ENCODE peak calls at places on chromosomes 11 and 22, in four cellular contexts. A, M, Y and I are unnamed samples.

GRCh38 chr22:46812786-46813185 is 50.3 kb downstream of the TBC1D22A start:
- DNase-seq in A (no peak), M (no peak), Y (no peak), I (no peak)

GRCh38 chr22:18023509-18024275 is 669 bp downstream of the MICAL3 start:
- DNase-seq in A (peak), M (peak), Y (peak), I (peak)

GRCh38 chr11:116534270-116534975 is 238.4 kb downstream of the BUD13 start:
- DNase-seq in A (no peak), M (no peak), Y (no peak), I (no peak)

GRCh38 chr11:72591785-72592490 is 82.3 kb downstream of the PDE2A start:
- DNase-seq in A (no peak), M (no peak), Y (no peak), I (no peak)

GRCh38 chr11:70073188-70073817 is 4.8 kb upstream of the ANO1 start:
- DNase-seq in A (peak), M (no peak), Y (no peak), I (no peak)

GRCh38 chr11:70319694-70320093 is 49.2 kb downstream of the PPFIA1 start:
- DNase-seq in A (no peak), M (no peak), Y (no peak), I (no peak)

GRCh38 chr11:8928981-8929615 is 3.6 kb downstream of the C11orf16 start:
- DNase-seq in A (peak), M (no peak), Y (no peak), I (no peak)

GRCh38 chr22:28247667-28248363 is 328.8 kb upstream of the PITPNB start:
- DNase-seq in A (no peak), M (peak), Y (peak), I (no peak)

GRCh38 chr11:68373810-68374501 is 61.6 kb downstream of the LRP5 start:
- DNase-seq in A (peak), M (peak), Y (no peak), I (no peak)

GRCh38 chr11:6027501-6027900 is 3.1 kb downstream of the OR56A1 start:
- DNase-seq in A (no peak), M (no peak), Y (no peak), I (no peak)

GRCh38 chr22:36562261-36562835 is 33.4 kb upstream of the EIF3D start:
- DNase-seq in A (peak), M (no peak), Y (peak), I (peak)

GRCh38 chr11:118342503-118343161 is at the start of gene CD3D:
- DNase-seq in A (no peak), M (no peak), Y (peak), I (no peak)

GRCh38 chr11:79342686-79343085 is 98.1 kb downstream of the TENM4 start:
- DNase-seq in A (no peak), M (peak), Y (no peak), I (no peak)

GRCh38 chr11:108203075-108203474 is 19.4 kb downstream of the NPAT start:
- DNase-seq in A (no peak), M (no peak), Y (no peak), I (no peak)

GRCh38 chr22:30368420-30368819 is 11.6 kb downstream of the CCDC157 start:
- DNase-seq in A (peak), M (no peak), Y (no peak), I (no peak)

GRCh38 chr11:65150513-65151271 is 16.4 kb upstream of the SYVN1 start:
- DNase-seq in A (peak), M (peak), Y (peak), I (peak)

GRCh38 chr11:69292221-69292648 is 1.7 kb upstream of the MYEOV start:
- DNase-seq in A (no peak), M (no peak), Y (peak), I (peak)

GRCh38 chr22:50221410-50222300 is 20.8 kb downstream of the SELENOO start:
- DNase-seq in A (no peak), M (no peak), Y (no peak), I (no peak)

GRCh38 chr11:59545179-59546020 is 34.1 kb downstream of the OR4D9 start:
- DNase-seq in A (peak), M (no peak), Y (peak), I (peak)

GRCh38 chr11:68694404-68695297 is 10.3 kb downstream of the GAL start:
- DNase-seq in A (no peak), M (no peak), Y (no peak), I (no peak)

DNA sequence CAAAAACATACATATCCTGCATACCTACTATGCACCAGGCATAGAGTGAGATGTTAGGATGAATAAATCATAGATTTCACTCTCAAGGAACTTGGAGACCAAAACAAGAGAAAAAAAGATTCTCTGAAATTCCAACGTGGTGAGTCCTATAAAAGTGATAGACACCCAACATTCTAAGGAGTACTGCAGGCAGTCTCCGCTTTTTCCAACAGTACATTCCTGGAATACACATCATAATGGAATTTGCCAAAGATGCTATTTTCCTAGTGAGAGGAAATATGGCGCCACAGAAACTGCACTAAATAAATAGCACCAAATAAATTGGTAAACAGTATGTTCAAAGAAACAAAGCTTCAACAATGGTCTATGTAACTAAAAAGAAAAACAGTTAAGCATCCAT is 6.0 kb downstream of the TMEM123 start:
- DNase-seq in A (peak), M (no peak), Y (no peak), I (peak)
- TF ChIP-seq RCOR1 in A (peak), M (no peak), Y (no peak), I (no peak)

GRCh38 chr11:2156416-2157182 is 4.4 kb downstream of the INS start:
- DNase-seq in A (peak), M (peak), Y (peak), I (peak)
- TF ChIP-seq RCOR1 in A (no peak), M (no peak), Y (no peak), I (no peak)

GRCh38 chr11:46239801-46240061 is 37.7 kb upstream of the CREB3L1 start:
- DNase-seq in A (peak), M (no peak), Y (no peak), I (no peak)
- TF ChIP-seq RCOR1 in A (no peak), M (no peak), Y (no peak), I (no peak)

DNA sequence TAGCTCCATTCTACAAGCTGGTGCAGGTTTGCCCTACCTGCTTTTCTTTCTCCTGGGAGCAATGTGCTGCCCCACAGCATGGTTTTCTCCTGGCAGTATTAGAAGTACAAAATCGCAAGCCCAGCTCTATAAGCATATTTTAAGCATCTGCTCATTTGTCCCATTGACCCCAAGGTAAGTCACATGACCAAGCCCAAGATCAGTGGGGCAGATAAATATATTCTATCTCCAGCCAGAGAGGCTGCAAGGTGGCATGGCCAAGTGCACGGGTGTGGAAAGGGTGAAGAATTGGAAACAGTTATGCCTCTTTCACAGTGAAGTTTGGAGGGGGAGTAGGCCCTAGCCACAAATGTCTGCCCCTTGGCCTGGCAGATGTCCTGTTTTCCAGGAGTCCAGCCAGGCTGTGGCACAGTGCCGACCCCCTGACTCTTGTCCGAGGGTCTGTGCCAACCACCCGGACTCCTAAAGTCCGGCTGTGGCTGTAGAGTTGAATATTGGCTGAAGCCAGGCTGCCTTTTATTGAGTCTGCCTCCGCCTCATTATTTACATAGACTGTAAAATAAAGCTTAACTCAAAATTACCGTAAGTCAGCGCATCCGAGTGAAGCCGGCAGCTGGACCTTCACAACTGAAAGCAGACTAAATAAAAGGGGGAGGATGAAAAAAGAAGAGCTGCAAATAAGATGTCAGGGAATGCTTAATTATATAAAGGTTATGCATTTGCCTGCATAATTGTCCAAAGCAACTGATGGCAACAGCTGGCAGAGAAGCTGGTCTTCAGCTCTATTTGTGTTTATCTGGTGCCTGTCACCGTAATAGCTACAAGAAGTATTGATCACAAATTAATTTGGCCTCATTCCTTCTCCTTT is 165.6 kb downstream of the COMMD9 start:
- DNase-seq in A (no peak), M (no peak), Y (no peak), I (no peak)
- TF ChIP-seq RCOR1 in A (no peak), M (no peak), Y (no peak), I (no peak)

GRCh38 chr11:119684361-119685072 is 44.5 kb downstream of the NECTIN1 start:
- DNase-seq in A (peak), M (peak), Y (peak), I (peak)
- TF ChIP-seq RCOR1 in A (no peak), M (no peak), Y (no peak), I (no peak)

GRCh38 chr11:113274708-113275582 is 39.4 kb upstream of the TTC12 start:
- DNase-seq in A (no peak), M (peak), Y (no peak), I (peak)
- TF ChIP-seq RCOR1 in A (no peak), M (no peak), Y (no peak), I (no peak)

GRCh38 chr11:62146476-62147200 is 22.8 kb downstream of the INCENP start:
- DNase-seq in A (no peak), M (peak), Y (no peak), I (no peak)
- TF ChIP-seq RCOR1 in A (no peak), M (no peak), Y (no peak), I (no peak)